ENCODE peak calls at places on chromosomes 12 and 14, in seven cellular contexts. Y is foreskin keratinocyte; E is endothelial cell of umbilical vein; R is activated CD8-positive, alpha-beta memory T cell treated with anti-CD3 and anti-CD28 coated beads, Interleukin-2, amount 50 U/mL, for 48 hours; J is nucleus accumbens; Z is stimulated activated naive CD8-positive, alpha-beta T cell treated with anti-CD3 and anti-CD28 coated beads, Interleukin-15, Interleukin-2, amounts not matched to agents 100 U/mL and 50 U/mL, for 24 hours; G is Ammon's horn. L is an unnamed sample.

GRCh38 chr12:81987351-81987750 is 228.2 kb upstream of the PPFIA2 start:
- DNase-seq in Z (no peak), G (no peak), R (no peak), J (no peak), Y (no peak), E (no peak), L (no peak)

GRCh38 chr12:85422766-85423165 is 142.7 kb downstream of the ALX1 start:
- DNase-seq in J (no peak), Y (no peak), G (no peak), Z (no peak), R (no peak), E (no peak), L (no peak)

GRCh38 chr12:82383930-82384513 is 25.7 kb downstream of the METTL25 start:
- DNase-seq in E (peak; percentile 85), J (no peak), G (peak; percentile 43), Z (no peak), Y (peak; percentile 22), R (no peak), L (peak; percentile 10)

GRCh38 chr12:110135012-110135411 is 10.9 kb downstream of the IFT81 start:
- DNase-seq in G (no peak), R (no peak), Z (no peak), Y (no peak), J (no peak), E (no peak), L (peak; percentile 57)

GRCh38 chr12:124449623-124450375 is 117.6 kb downstream of the NCOR2 start:
- DNase-seq in G (no peak), E (no peak), R (no peak), J (no peak), Z (no peak), Y (no peak), L (no peak)

GRCh38 chr12:131346578-131347344 is 364.1 kb upstream of the SFSWAP start:
- DNase-seq in E (no peak), J (no peak), R (peak; percentile 34), Z (no peak), G (no peak), Y (no peak), L (no peak)

GRCh38 chr12:2624543-2625266 is 170.1 kb upstream of the FKBP4 start:
- DNase-seq in J (no peak), E (no peak), R (peak; percentile 62), Z (peak; percentile 34), G (no peak), Y (peak; percentile 9), L (peak; percentile 3)

GRCh38 chr14:104107611-104108569 is 22.4 kb downstream of the ASPG start:
- DNase-seq in J (no peak), Z (peak; percentile 1), Y (peak; percentile 33), G (no peak), E (no peak), R (no peak), L (no peak)

GRCh38 chr14:92524603-92525185 is 11.1 kb downstream of the RIN3 start:
- DNase-seq in R (no peak), Z (no peak), G (no peak), Y (no peak), E (no peak), J (no peak), L (no peak)

GRCh38 chr12:115597157-115597712 is 680.3 kb downstream of the MED13L start:
- DNase-seq in E (no peak), R (no peak), Y (peak; percentile 74), Z (no peak), J (no peak), G (no peak), L (peak; percentile 88)

GRCh38 chr12:17016116-17016864 is 410.3 kb upstream of the LMO3 start:
- DNase-seq in R (no peak), Y (peak; percentile 59), G (no peak), J (no peak), E (no peak), Z (no peak), L (no peak)

GRCh38 chr14:68772761-68773381 is 20.0 kb downstream of the ZFP36L1 start:
- DNase-seq in Z (no peak), J (no peak), R (peak; percentile 40), Y (no peak), E (no peak), G (no peak), L (no peak)

GRCh38 chr12:52487211-52487610 is 5.8 kb downstream of the KRT6A start:
- DNase-seq in Y (peak; percentile 81), Z (no peak), E (no peak), J (no peak), G (no peak), R (no peak), L (no peak)

GRCh38 chr14:75294649-75295033 is 16.0 kb downstream of the FOS start:
- DNase-seq in J (no peak), Z (no peak), G (no peak), E (no peak), Y (no peak), R (no peak), L (no peak)

GRCh38 chr12:130298322-130298721 is 39.4 kb upstream of the PIWIL1 start:
- DNase-seq in Y (no peak), J (no peak), Z (no peak), G (no peak), E (no peak), R (no peak), L (no peak)

GRCh38 chr12:96150442-96150841 is 43.7 kb upstream of the ELK3 start:
- DNase-seq in Z (no peak), Y (no peak), J (no peak), G (no peak), R (no peak), E (no peak), L (no peak)

GRCh38 chr12:67559751-67560150 is 88.8 kb upstream of the DYRK2 start:
- DNase-seq in G (no peak), R (no peak), Z (no peak), Y (no peak), E (no peak), J (no peak), L (no peak)

GRCh38 chr14:82094819-82095218 is 561.2 kb upstream of the SEL1L start:
- DNase-seq in R (no peak), J (no peak), E (no peak), G (no peak), Z (no peak), Y (no peak), L (no peak)

GRCh38 chr14:89988787-89989186 is 33.1 kb downstream of the TDP1 start:
- DNase-seq in J (no peak), Y (no peak), G (no peak), R (no peak), E (no peak), Z (no peak), L (no peak)

GRCh38 chr12:62363506-62363905 is 103.1 kb upstream of the MON2 start:
- DNase-seq in E (no peak), R (no peak), Z (no peak), G (no peak), Y (no peak), J (no peak), L (no peak)

GRCh38 chr12:124347805-124348658 is 53.1 kb downstream of the RFLNA start:
- DNase-seq in Z (peak; percentile 41), Y (no peak), J (no peak), G (no peak), E (no peak), R (peak; percentile 65), L (no peak)

GRCh38 chr12:1769809-1770494 is 50.4 kb upstream of the LRTM2 start:
- DNase-seq in J (no peak), R (no peak), Y (no peak), E (no peak), G (no peak), Z (no peak), L (no peak)

GRCh38 chr14:103445783-103446182 is 60.6 kb downstream of the MARK3 start:
- DNase-seq in Y (no peak), E (no peak), J (no peak), R (no peak), Z (no peak), G (peak; percentile 18), L (peak; percentile 20)

GRCh38 chr12:112946236-112947000 is 8.1 kb downstream of the OAS3 start:
- DNase-seq in Z (no peak), R (no peak), E (no peak), Y (no peak), J (no peak), G (no peak), L (no peak)

GRCh38 chr14:75578786-75579781 is 664 bp downstream of the FLVCR2 start:
- DNase-seq in R (no peak), J (no peak), Z (no peak), G (no peak), E (peak; percentile 61), Y (peak; percentile 22), L (peak; percentile 23)

GRCh38 chr14:32559048-32559447 is 229.9 kb downstream of the AKAP6 start:
- DNase-seq in Z (no peak), E (no peak), Y (peak; percentile 70), R (no peak), J (no peak), G (no peak), L (peak; percentile 50)

GRCh38 chr14:77059276-77059934 is 30.9 kb upstream of the IRF2BPL start:
- DNase-seq in R (no peak), E (peak; percentile 94), J (peak; percentile 48), G (peak; percentile 91), Y (peak; percentile 80), Z (peak; percentile 36), L (peak; percentile 96)

GRCh38 chr12:45590646-45591045 is 138.9 kb upstream of the ARID2 start:
- DNase-seq in J (no peak), Y (no peak), R (no peak), Z (no peak), E (no peak), G (no peak), L (no peak)